ENCODE peak calls at places on chromosome 10, in seven cellular contexts. I is IMR-90, L is H9, X is mesendoderm, W is H1, U is mesenchymal stem cell, O is trophoblast cell. J is an unnamed sample.

GRCh38 chr10:91211675-91212074 is 8.8 kb upstream of the PCGF5 start:
- DNase-seq in I (no peak), L (no peak), X (peak; percentile 10), W (no peak), U (no peak), O (no peak), J (no peak)

GRCh38 chr10:60430836-60431597 is 41.3 kb upstream of the ANK3 start:
- DNase-seq in I (peak; percentile 26), L (no peak), X (no peak), W (no peak), U (no peak), O (no peak), J (no peak)

GRCh38 chr10:74290703-74291102 is 139.7 kb downstream of the ADK start:
- DNase-seq in I (peak; percentile 79), L (no peak), X (no peak), W (no peak), U (peak; percentile 73), O (no peak), J (no peak)

GRCh38 chr10:58019863-58020537 is 247.7 kb downstream of the IPMK start:
- DNase-seq in I (no peak), L (no peak), X (no peak), W (no peak), U (no peak), O (no peak), J (no peak)

GRCh38 chr10:24822557-24822956 is 98.9 kb upstream of the ARHGAP21 start:
- DNase-seq in I (no peak), L (no peak), X (no peak), W (no peak), U (no peak), O (no peak), J (no peak)

GRCh38 chr10:21173964-21174669 is 277.0 kb upstream of the NEBL start:
- DNase-seq in I (no peak), L (peak; percentile 65), X (peak; percentile 77), W (no peak), U (peak; percentile 22), O (peak; percentile 79), J (peak; percentile 51)

GRCh38 chr10:97882142-97883091 is 32.8 kb downstream of the GOLGA7B start:
- DNase-seq in I (peak; percentile 51), L (no peak), X (no peak), W (no peak), U (peak; percentile 48), O (no peak), J (no peak)

GRCh38 chr10:75018233-75018632 is 93.2 kb upstream of the SAMD8 start:
- DNase-seq in I (no peak), L (no peak), X (no peak), W (no peak), U (no peak), O (no peak), J (no peak)

GRCh38 chr10:69728335-69728861 is 73.3 kb upstream of the COL13A1 start:
- DNase-seq in I (peak; percentile 80), L (peak; percentile 66), X (peak; percentile 96), W (peak; percentile 33), U (peak; percentile 91), O (no peak), J (no peak)

GRCh38 chr10:111113961-111114830 is 37.4 kb downstream of the ADRA2A start:
- DNase-seq in I (no peak), L (peak; percentile 20), X (no peak), W (no peak), U (no peak), O (no peak), J (no peak)

GRCh38 chr10:45005284-45005683 is 4.6 kb downstream of the ZNF22 start:
- DNase-seq in I (no peak), L (no peak), X (no peak), W (no peak), U (no peak), O (no peak), J (no peak)

GRCh38 chr10:45001382-45002148 is 842 bp downstream of the ZNF22 start:
- DNase-seq in I (peak; percentile 69), L (peak; percentile 42), X (peak; percentile 69), W (no peak), U (peak; percentile 77), O (peak; percentile 16), J (no peak)

GRCh38 chr10:45004661-45005060 is 3.9 kb downstream of the ZNF22 start:
- DNase-seq in I (no peak), L (no peak), X (no peak), W (no peak), U (no peak), O (no peak), J (no peak)

GRCh38 chr10:45000764-45001381 is at the start of gene ZNF22:
- DNase-seq in I (peak; percentile 56), L (peak; percentile 69), X (peak; percentile 80), W (no peak), U (peak; percentile 56), O (peak; percentile 33), J (peak; percentile 53)

DNA sequence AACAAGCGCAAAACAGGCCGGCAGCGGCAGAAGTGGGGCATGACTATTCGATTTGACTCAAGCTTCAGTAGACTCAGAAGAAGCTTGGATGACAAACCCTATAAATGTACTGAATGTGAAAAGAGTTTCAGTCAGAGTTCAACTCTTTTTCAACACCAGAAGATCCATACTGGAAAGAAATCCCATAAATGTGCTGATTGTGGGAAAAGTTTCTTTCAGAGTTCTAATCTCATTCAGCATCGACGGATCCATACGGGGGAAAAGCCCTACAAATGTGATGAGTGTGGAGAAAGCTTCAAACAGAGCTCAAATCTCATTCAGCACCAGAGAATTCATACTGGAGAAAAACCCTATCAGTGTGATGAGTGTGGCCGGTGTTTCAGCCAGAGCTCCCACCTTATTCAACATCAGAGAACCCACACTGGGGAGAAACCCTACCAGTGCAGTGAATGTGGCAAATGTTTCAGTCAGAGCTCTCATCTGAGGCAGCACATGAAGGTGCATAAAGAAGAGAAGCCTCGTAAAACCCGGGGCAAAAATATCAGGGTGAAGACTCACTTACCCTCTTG is 2.8 kb downstream of the ZNF22 start:
- DNase-seq in I (no peak), L (no peak), X (no peak), W (no peak), U (no peak), O (no peak), J (no peak)
- H3K4me2 ChIP-seq in I (no peak overlapping the region), L (no peak overlapping the region), X (no peak overlapping the region), W (no peak overlapping the region), U (no peak overlapping the region), O (no peak overlapping the region), J (no peak overlapping the region)

GRCh38 chr10:36711371-36711770 is 414.0 kb upstream of the ANKRD30A start:
- DNase-seq in I (no peak), L (no peak), X (no peak), W (no peak), U (no peak), O (no peak), J (no peak)
- H3K23ac ChIP-seq in I (no peak overlapping the region), L (no peak overlapping the region), X (no peak overlapping the region), W (no peak overlapping the region), U (no peak overlapping the region), O (no peak overlapping the region), J (no peak overlapping the region)

DNA sequence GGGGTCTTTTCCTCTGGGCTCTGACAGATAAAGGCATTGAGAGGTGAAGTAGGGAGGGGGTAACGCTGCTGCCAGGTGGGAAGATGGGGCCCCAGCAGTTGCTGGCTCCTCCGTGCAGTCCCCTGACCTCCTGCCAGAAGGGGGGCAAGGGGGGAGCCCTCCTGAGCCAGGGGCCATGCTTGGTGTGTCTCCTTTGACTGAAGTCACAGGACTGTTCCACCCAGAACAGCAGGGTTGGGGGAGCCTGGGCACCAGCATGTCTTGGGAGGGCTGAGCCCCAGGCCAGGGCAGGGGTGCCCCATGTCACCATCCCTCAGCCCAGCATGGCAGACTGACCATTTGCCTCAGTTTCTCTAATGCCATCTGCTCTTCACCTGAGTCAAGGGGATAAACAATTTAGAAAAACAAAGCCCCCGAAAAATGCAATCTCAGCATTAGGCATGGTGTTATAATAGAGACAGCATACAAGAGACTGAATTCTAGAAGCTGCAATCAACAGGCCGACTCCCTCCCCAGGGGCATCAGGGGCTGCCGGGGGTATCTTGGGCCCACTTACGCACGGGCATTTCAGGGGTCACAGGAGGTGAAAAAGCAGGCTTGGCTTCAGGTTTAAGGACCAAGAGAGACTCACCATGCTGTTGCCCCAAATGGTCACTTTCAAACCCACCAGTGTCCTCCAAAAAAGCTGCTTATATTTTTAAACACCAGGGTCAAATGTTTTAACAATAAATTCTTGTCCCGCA is 108.6 kb upstream of the GPR26 start:
- DNase-seq in I (no peak), L (no peak), X (no peak), W (no peak), U (no peak), O (no peak), J (no peak)
- H3K4me2 ChIP-seq in I (no peak overlapping the region), L (no peak overlapping the region), X (no peak overlapping the region), W (no peak overlapping the region), U (no peak overlapping the region), O (no peak overlapping the region), J (no peak overlapping the region)

GRCh38 chr10:7481382-7481765 is 70.5 kb upstream of the SFMBT2 start:
- DNase-seq in I (no peak), L (no peak), X (no peak), W (no peak), U (no peak), O (no peak), J (no peak)

GRCh38 chr10:7485267-7485601 is 74.4 kb upstream of the SFMBT2 start:
- DNase-seq in I (no peak), L (no peak), X (no peak), W (no peak), U (no peak), O (no peak), J (no peak)

GRCh38 chr10:7484456-7485266 is 73.8 kb upstream of the SFMBT2 start:
- DNase-seq in I (no peak), L (no peak), X (peak; percentile 62), W (no peak), U (no peak), O (no peak), J (no peak)

GRCh38 chr10:7482992-7483391 is 72.2 kb upstream of the SFMBT2 start:
- DNase-seq in I (no peak), L (no peak), X (no peak), W (no peak), U (no peak), O (no peak), J (no peak)

DNA sequence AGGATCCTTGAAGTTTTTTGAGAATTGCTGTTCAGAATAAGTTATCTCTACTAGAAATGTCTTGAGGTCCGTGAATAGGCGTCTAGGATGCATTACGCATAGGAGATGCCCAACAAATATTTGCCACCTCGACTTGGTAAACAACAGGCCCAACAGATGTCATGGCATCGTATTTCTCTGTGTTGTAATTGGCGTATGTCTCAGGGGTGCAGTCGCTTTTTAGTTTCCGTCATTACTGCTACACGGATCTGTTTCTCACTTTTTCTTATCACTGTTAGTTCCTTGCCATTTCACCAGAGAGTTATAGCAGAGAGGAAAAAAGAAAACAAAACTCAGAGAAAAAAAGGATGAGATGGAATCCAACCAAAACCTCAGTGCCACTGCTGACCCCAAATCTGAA is 73.0 kb upstream of the SFMBT2 start:
- DNase-seq in I (no peak), L (no peak), X (no peak), W (no peak), U (no peak), O (no peak), J (no peak)
- H3K23ac ChIP-seq in I (no peak overlapping the region), L (no peak overlapping the region), X (no peak overlapping the region), W (no peak overlapping the region), U (no peak overlapping the region), O (no peak overlapping the region), J (no peak overlapping the region)

GRCh38 chr10:80787952-80788351 is 250.2 kb downstream of the SH2D4B start:
- DNase-seq in I (no peak), L (no peak), X (no peak), W (no peak), U (no peak), O (no peak), J (no peak)

GRCh38 chr10:80786322-80786721 is 248.6 kb downstream of the SH2D4B start:
- DNase-seq in I (no peak), L (no peak), X (no peak), W (no peak), U (no peak), O (no peak), J (no peak)

GRCh38 chr10:80784695-80785094 is 247.0 kb downstream of the SH2D4B start:
- DNase-seq in I (no peak), L (no peak), X (no peak), W (no peak), U (no peak), O (no peak), J (no peak)
- H3K4me2 ChIP-seq in I (no peak overlapping the region), L (no peak overlapping the region), X (no peak overlapping the region), W (no peak overlapping the region), U (no peak overlapping the region), O (no peak overlapping the region), J (no peak overlapping the region)